ENCODE peak calls at places on chromosomes 6 and 20, in eight cellular contexts. One of them, this sample, is unnamed.
A peak's percentile ranks its signal among the peaks of the same experiment; 100 is the strongest.

GRCh38 chr6:153511896-153512496 is 380.9 kb upstream of the RGS17 start:
- DNase-seq in effector CD4-positive, alpha-beta T cell: no peak
- DNase-seq in DMS153: no peak
- DNase-seq in mucosa of descending colon: no peak
- DNase-seq in fibroblast of gingiva: peak; percentile 15
- DNase-seq in fibroblast of the conjunctiva: peak; percentile 18
- DNase-seq in NCI-H510A treated with DMSO at 0.1 percent for 48 hours: peak; percentile 7
- DNase-seq in heart right ventricle: no peak
- DNase-seq in this sample: peak; percentile 36

GRCh38 chr20:17872434-17872833 is 96.2 kb downstream of the SNX5 start:
- DNase-seq in effector CD4-positive, alpha-beta T cell: no peak
- DNase-seq in heart right ventricle: no peak
- DNase-seq in DMS153: no peak
- DNase-seq in mucosa of descending colon: peak; percentile 42
- DNase-seq in fibroblast of gingiva: no peak
- DNase-seq in NCI-H510A treated with DMSO at 0.1 percent for 48 hours: no peak
- DNase-seq in fibroblast of the conjunctiva: no peak
- DNase-seq in this sample: no peak

GRCh38 chr20:49346682-49347081 is 68.8 kb upstream of the ZNFX1 start:
- DNase-seq in mucosa of descending colon: no peak
- DNase-seq in fibroblast of gingiva: no peak
- DNase-seq in effector CD4-positive, alpha-beta T cell: no peak
- DNase-seq in DMS153: no peak
- DNase-seq in heart right ventricle: no peak
- DNase-seq in fibroblast of the conjunctiva: no peak
- DNase-seq in NCI-H510A treated with DMSO at 0.1 percent for 48 hours: no peak
- DNase-seq in this sample: peak; percentile 16

GRCh38 chr20:3616250-3616649 is 46.9 kb downstream of the GFRA4 start:
- DNase-seq in NCI-H510A treated with DMSO at 0.1 percent for 48 hours: peak; percentile 62
- DNase-seq in fibroblast of gingiva: no peak
- DNase-seq in DMS153: no peak
- DNase-seq in heart right ventricle: peak; percentile 29
- DNase-seq in mucosa of descending colon: no peak
- DNase-seq in effector CD4-positive, alpha-beta T cell: no peak
- DNase-seq in fibroblast of the conjunctiva: no peak
- DNase-seq in this sample: no peak

GRCh38 chr20:50427740-50428462 is 82.3 kb upstream of the PTPN1 start:
- DNase-seq in mucosa of descending colon: no peak
- DNase-seq in fibroblast of gingiva: peak; percentile 56
- DNase-seq in heart right ventricle: no peak
- DNase-seq in NCI-H510A treated with DMSO at 0.1 percent for 48 hours: no peak
- DNase-seq in DMS153: no peak
- DNase-seq in fibroblast of the conjunctiva: no peak
- DNase-seq in effector CD4-positive, alpha-beta T cell: no peak
- DNase-seq in this sample: no peak

GRCh38 chr20:37531856-37532255 is 4.2 kb upstream of the BLCAP start:
- DNase-seq in fibroblast of the conjunctiva: no peak
- DNase-seq in DMS153: no peak
- DNase-seq in mucosa of descending colon: no peak
- DNase-seq in NCI-H510A treated with DMSO at 0.1 percent for 48 hours: no peak
- DNase-seq in fibroblast of gingiva: no peak
- DNase-seq in effector CD4-positive, alpha-beta T cell: no peak
- DNase-seq in heart right ventricle: no peak
- DNase-seq in this sample: no peak

GRCh38 chr6:168120390-168121307 is 41.6 kb upstream of the FRMD1 start:
- DNase-seq in effector CD4-positive, alpha-beta T cell: no peak
- DNase-seq in NCI-H510A treated with DMSO at 0.1 percent for 48 hours: no peak
- DNase-seq in DMS153: no peak
- DNase-seq in fibroblast of gingiva: no peak
- DNase-seq in heart right ventricle: no peak
- DNase-seq in mucosa of descending colon: no peak
- DNase-seq in fibroblast of the conjunctiva: no peak
- DNase-seq in this sample: no peak

GRCh38 chr20:9075264-9076095 is 6.6 kb downstream of the PLCB4 start:
- DNase-seq in effector CD4-positive, alpha-beta T cell: no peak
- DNase-seq in mucosa of descending colon: no peak
- DNase-seq in fibroblast of gingiva: peak; percentile 57
- DNase-seq in fibroblast of the conjunctiva: no peak
- DNase-seq in DMS153: no peak
- DNase-seq in NCI-H510A treated with DMSO at 0.1 percent for 48 hours: peak; percentile 41
- DNase-seq in heart right ventricle: no peak
- DNase-seq in this sample: no peak

GRCh38 chr6:28488916-28489365 is 26.7 kb downstream of the GPX6 start:
- DNase-seq in effector CD4-positive, alpha-beta T cell: no peak
- DNase-seq in mucosa of descending colon: no peak
- DNase-seq in fibroblast of gingiva: peak; percentile 74
- DNase-seq in NCI-H510A treated with DMSO at 0.1 percent for 48 hours: no peak
- DNase-seq in heart right ventricle: no peak
- DNase-seq in fibroblast of the conjunctiva: peak; percentile 69
- DNase-seq in DMS153: no peak
- DNase-seq in this sample: peak; percentile 61

GRCh38 chr6:34018961-34019606 is 126.8 kb downstream of the GRM4 start:
- DNase-seq in fibroblast of the conjunctiva: no peak
- DNase-seq in heart right ventricle: no peak
- DNase-seq in mucosa of descending colon: no peak
- DNase-seq in fibroblast of gingiva: no peak
- DNase-seq in NCI-H510A treated with DMSO at 0.1 percent for 48 hours: no peak
- DNase-seq in effector CD4-positive, alpha-beta T cell: no peak
- DNase-seq in DMS153: no peak
- DNase-seq in this sample: no peak

GRCh38 chr20:5215592-5216304 is 88.9 kb downstream of the CDS2 start:
- DNase-seq in fibroblast of gingiva: peak; percentile 59
- DNase-seq in DMS153: no peak
- DNase-seq in fibroblast of the conjunctiva: no peak
- DNase-seq in heart right ventricle: no peak
- DNase-seq in effector CD4-positive, alpha-beta T cell: no peak
- DNase-seq in mucosa of descending colon: no peak
- DNase-seq in NCI-H510A treated with DMSO at 0.1 percent for 48 hours: no peak
- DNase-seq in this sample: no peak

This sample was measured in endothelial cell.